ENCODE peak calls at places on chromosomes 2 and 18, in seven cellular contexts. One of them, this sample, is unnamed.

GRCh38 chr2:239927424-239927981 is 97.6 kb downstream of the NDUFA10 start:
- DNase-seq in activated CD4-positive, alpha-beta T cell treated with anti-CD3 and anti-CD28 coated beads, Interleukin-2, amount 10 ng/mL, durations not matched to agents 7 days and 5 days: peak; percentile 66
- DNase-seq in fibroblast of pulmonary artery: peak; percentile 66
- DNase-seq in lung microvascular endothelial cell: peak; percentile 82
- DNase-seq in osteoblast: peak; percentile 98
- DNase-seq in amniotic stem cell: peak; percentile 67
- DNase-seq in fibroblast of the conjunctiva: peak; percentile 23
- DNase-seq in this sample: peak; percentile 63

GRCh38 chr2:176653856-176654443 is 384.7 kb downstream of the MTX2 start:
- DNase-seq in activated CD4-positive, alpha-beta T cell treated with anti-CD3 and anti-CD28 coated beads, Interleukin-2, amount 10 ng/mL, durations not matched to agents 7 days and 5 days: peak; percentile 46
- DNase-seq in fibroblast of pulmonary artery: peak; percentile 64
- DNase-seq in lung microvascular endothelial cell: peak; percentile 76
- DNase-seq in osteoblast: peak; percentile 64
- DNase-seq in amniotic stem cell: peak; percentile 31
- DNase-seq in fibroblast of the conjunctiva: peak; percentile 36
- DNase-seq in this sample: peak; percentile 62

GRCh38 chr2:60621688-60622429 is 68.4 kb upstream of the BCL11A start:
- DNase-seq in activated CD4-positive, alpha-beta T cell treated with anti-CD3 and anti-CD28 coated beads, Interleukin-2, amount 10 ng/mL, durations not matched to agents 7 days and 5 days: no peak
- DNase-seq in fibroblast of pulmonary artery: no peak
- DNase-seq in lung microvascular endothelial cell: no peak
- DNase-seq in osteoblast: no peak
- DNase-seq in amniotic stem cell: no peak
- DNase-seq in fibroblast of the conjunctiva: no peak
- DNase-seq in this sample: no peak

GRCh38 chr2:43139996-43140621 is 86.3 kb downstream of the ZFP36L2 start:
- DNase-seq in activated CD4-positive, alpha-beta T cell treated with anti-CD3 and anti-CD28 coated beads, Interleukin-2, amount 10 ng/mL, durations not matched to agents 7 days and 5 days: peak; percentile 64
- DNase-seq in fibroblast of pulmonary artery: peak; percentile 69
- DNase-seq in lung microvascular endothelial cell: peak; percentile 82
- DNase-seq in osteoblast: peak; percentile 62
- DNase-seq in amniotic stem cell: no peak
- DNase-seq in fibroblast of the conjunctiva: peak; percentile 28
- DNase-seq in this sample: no peak

GRCh38 chr18:8661754-8662573 is 43.4 kb upstream of the MTCL1 start:
- DNase-seq in activated CD4-positive, alpha-beta T cell treated with anti-CD3 and anti-CD28 coated beads, Interleukin-2, amount 10 ng/mL, durations not matched to agents 7 days and 5 days: no peak
- DNase-seq in fibroblast of pulmonary artery: peak; percentile 57
- DNase-seq in lung microvascular endothelial cell: peak; percentile 84
- DNase-seq in osteoblast: no peak
- DNase-seq in amniotic stem cell: no peak
- DNase-seq in fibroblast of the conjunctiva: no peak
- DNase-seq in this sample: peak; percentile 40

GRCh38 chr2:205749078-205749477 is 66.8 kb downstream of the NRP2 start:
- DNase-seq in activated CD4-positive, alpha-beta T cell treated with anti-CD3 and anti-CD28 coated beads, Interleukin-2, amount 10 ng/mL, durations not matched to agents 7 days and 5 days: no peak
- DNase-seq in fibroblast of pulmonary artery: no peak
- DNase-seq in lung microvascular endothelial cell: no peak
- DNase-seq in osteoblast: no peak
- DNase-seq in amniotic stem cell: no peak
- DNase-seq in fibroblast of the conjunctiva: no peak
- DNase-seq in this sample: no peak

GRCh38 chr18:62877448-62878221 is 162.3 kb downstream of the PHLPP1 start:
- DNase-seq in activated CD4-positive, alpha-beta T cell treated with anti-CD3 and anti-CD28 coated beads, Interleukin-2, amount 10 ng/mL, durations not matched to agents 7 days and 5 days: no peak
- DNase-seq in fibroblast of pulmonary artery: peak; percentile 88
- DNase-seq in lung microvascular endothelial cell: peak; percentile 46
- DNase-seq in osteoblast: peak; percentile 85
- DNase-seq in amniotic stem cell: peak; percentile 52
- DNase-seq in fibroblast of the conjunctiva: no peak
- DNase-seq in this sample: peak; percentile 93

GRCh38 chr18:72086421-72086820 is 457.7 kb downstream of the CBLN2 start:
- DNase-seq in activated CD4-positive, alpha-beta T cell treated with anti-CD3 and anti-CD28 coated beads, Interleukin-2, amount 10 ng/mL, durations not matched to agents 7 days and 5 days: no peak
- DNase-seq in fibroblast of pulmonary artery: peak; percentile 47
- DNase-seq in lung microvascular endothelial cell: peak; percentile 27
- DNase-seq in osteoblast: no peak
- DNase-seq in amniotic stem cell: no peak
- DNase-seq in fibroblast of the conjunctiva: peak; percentile 9
- DNase-seq in this sample: peak; percentile 14

GRCh38 chr2:88639865-88640264 is 12.6 kb upstream of the EIF2AK3 start:
- DNase-seq in activated CD4-positive, alpha-beta T cell treated with anti-CD3 and anti-CD28 coated beads, Interleukin-2, amount 10 ng/mL, durations not matched to agents 7 days and 5 days: no peak
- DNase-seq in fibroblast of pulmonary artery: no peak
- DNase-seq in lung microvascular endothelial cell: no peak
- DNase-seq in osteoblast: no peak
- DNase-seq in amniotic stem cell: no peak
- DNase-seq in fibroblast of the conjunctiva: no peak
- DNase-seq in this sample: no peak

GRCh38 chr2:169716938-169717690 is 16.5 kb upstream of the KLHL23 start:
- DNase-seq in activated CD4-positive, alpha-beta T cell treated with anti-CD3 and anti-CD28 coated beads, Interleukin-2, amount 10 ng/mL, durations not matched to agents 7 days and 5 days: no peak
- DNase-seq in fibroblast of pulmonary artery: peak; percentile 64
- DNase-seq in lung microvascular endothelial cell: peak; percentile 99
- DNase-seq in osteoblast: no peak
- DNase-seq in amniotic stem cell: no peak
- DNase-seq in fibroblast of the conjunctiva: no peak
- DNase-seq in this sample: peak; percentile 15

GRCh38 chr18:75497576-75497975 is 70.1 kb upstream of the SMIM21 start:
- DNase-seq in activated CD4-positive, alpha-beta T cell treated with anti-CD3 and anti-CD28 coated beads, Interleukin-2, amount 10 ng/mL, durations not matched to agents 7 days and 5 days: no peak
- DNase-seq in fibroblast of pulmonary artery: no peak
- DNase-seq in lung microvascular endothelial cell: no peak
- DNase-seq in osteoblast: no peak
- DNase-seq in amniotic stem cell: no peak
- DNase-seq in fibroblast of the conjunctiva: no peak
- DNase-seq in this sample: no peak

GRCh38 chr2:172100080-172101007 is 2.4 kb downstream of the DLX2 start:
- DNase-seq in activated CD4-positive, alpha-beta T cell treated with anti-CD3 and anti-CD28 coated beads, Interleukin-2, amount 10 ng/mL, durations not matched to agents 7 days and 5 days: no peak
- DNase-seq in fibroblast of pulmonary artery: no peak
- DNase-seq in lung microvascular endothelial cell: no peak
- DNase-seq in osteoblast: peak; percentile 60
- DNase-seq in amniotic stem cell: no peak
- DNase-seq in fibroblast of the conjunctiva: no peak
- DNase-seq in this sample: no peak

GRCh38 chr2:18154259-18154658 is 275.8 kb downstream of the KCNS3 start:
- DNase-seq in activated CD4-positive, alpha-beta T cell treated with anti-CD3 and anti-CD28 coated beads, Interleukin-2, amount 10 ng/mL, durations not matched to agents 7 days and 5 days: no peak
- DNase-seq in fibroblast of pulmonary artery: no peak
- DNase-seq in lung microvascular endothelial cell: no peak
- DNase-seq in osteoblast: no peak
- DNase-seq in amniotic stem cell: no peak
- DNase-seq in fibroblast of the conjunctiva: no peak
- DNase-seq in this sample: no peak

GRCh38 chr2:44184106-44184505 is 15.4 kb downstream of the PPM1B start:
- DNase-seq in activated CD4-positive, alpha-beta T cell treated with anti-CD3 and anti-CD28 coated beads, Interleukin-2, amount 10 ng/mL, durations not matched to agents 7 days and 5 days: no peak
- DNase-seq in fibroblast of pulmonary artery: no peak
- DNase-seq in lung microvascular endothelial cell: peak; percentile 13
- DNase-seq in osteoblast: no peak
- DNase-seq in amniotic stem cell: no peak
- DNase-seq in fibroblast of the conjunctiva: no peak
- DNase-seq in this sample: no peak

GRCh38 chr2:85419009-85419711 is 646 bp downstream of the SH2D6 start:
- DNase-seq in activated CD4-positive, alpha-beta T cell treated with anti-CD3 and anti-CD28 coated beads, Interleukin-2, amount 10 ng/mL, durations not matched to agents 7 days and 5 days: no peak
- DNase-seq in fibroblast of pulmonary artery: no peak
- DNase-seq in lung microvascular endothelial cell: no peak
- DNase-seq in osteoblast: peak; percentile 13
- DNase-seq in amniotic stem cell: no peak
- DNase-seq in fibroblast of the conjunctiva: no peak
- DNase-seq in this sample: no peak

GRCh38 chr2:151669585-151670081 is 64.6 kb downstream of the NEB start:
- DNase-seq in activated CD4-positive, alpha-beta T cell treated with anti-CD3 and anti-CD28 coated beads, Interleukin-2, amount 10 ng/mL, durations not matched to agents 7 days and 5 days: no peak
- DNase-seq in fibroblast of pulmonary artery: peak; percentile 5
- DNase-seq in lung microvascular endothelial cell: peak; percentile 7
- DNase-seq in osteoblast: peak; percentile 64
- DNase-seq in amniotic stem cell: no peak
- DNase-seq in fibroblast of the conjunctiva: no peak
- DNase-seq in this sample: no peak

GRCh38 chr2:171523969-171524401 is 1.7 kb downstream of the CYBRD1 start:
- DNase-seq in activated CD4-positive, alpha-beta T cell treated with anti-CD3 and anti-CD28 coated beads, Interleukin-2, amount 10 ng/mL, durations not matched to agents 7 days and 5 days: no peak
- DNase-seq in fibroblast of pulmonary artery: peak; percentile 54
- DNase-seq in lung microvascular endothelial cell: no peak
- DNase-seq in osteoblast: peak; percentile 17
- DNase-seq in amniotic stem cell: peak; percentile 25
- DNase-seq in fibroblast of the conjunctiva: no peak
- DNase-seq in this sample: peak; percentile 73

GRCh38 chr18:62925031-62925688 is 209.8 kb downstream of the PHLPP1 start:
- DNase-seq in activated CD4-positive, alpha-beta T cell treated with anti-CD3 and anti-CD28 coated beads, Interleukin-2, amount 10 ng/mL, durations not matched to agents 7 days and 5 days: no peak
- DNase-seq in fibroblast of pulmonary artery: no peak
- DNase-seq in lung microvascular endothelial cell: no peak
- DNase-seq in osteoblast: peak; percentile 54
- DNase-seq in amniotic stem cell: no peak
- DNase-seq in fibroblast of the conjunctiva: no peak
- DNase-seq in this sample: no peak